ENCODE peak calls at places on chromosomes 7 and 10, in seven cellular contexts. One of them, this sample, is unnamed.

GRCh38 chr7:74457007-74457406 is 3.3 kb downstream of the GTF2IRD1 start:
- DNase-seq in retina: no peak
- DNase-seq in HEK293T: no peak
- DNase-seq in activated T-cell treated with anti-CD3 and anti-CD28 coated beads, Interleukin-2, amount 50 U/mL, for 72 hours: no peak
- DNase-seq in NCI-H524: no peak
- DNase-seq in cardiac muscle cell: no peak
- DNase-seq in upper lobe of right lung: no peak
- DNase-seq in this sample: no peak

GRCh38 chr7:87882538-87882937 is 6.2 kb downstream of the DBF4 start:
- DNase-seq in retina: no peak
- DNase-seq in HEK293T: no peak
- DNase-seq in activated T-cell treated with anti-CD3 and anti-CD28 coated beads, Interleukin-2, amount 50 U/mL, for 72 hours: no peak
- DNase-seq in NCI-H524: no peak
- DNase-seq in cardiac muscle cell: no peak
- DNase-seq in upper lobe of right lung: no peak
- DNase-seq in this sample: no peak

GRCh38 chr7:98284335-98285036 is 3.0 kb downstream of the BRI3 start:
- DNase-seq in retina: no peak
- DNase-seq in HEK293T: no peak
- DNase-seq in activated T-cell treated with anti-CD3 and anti-CD28 coated beads, Interleukin-2, amount 50 U/mL, for 72 hours: no peak
- DNase-seq in NCI-H524: no peak
- DNase-seq in cardiac muscle cell: peak
- DNase-seq in upper lobe of right lung: peak
- DNase-seq in this sample: peak

GRCh38 chr7:18873674-18874341 is 243.6 kb downstream of the TWIST1 start:
- DNase-seq in retina: no peak
- DNase-seq in HEK293T: peak
- DNase-seq in activated T-cell treated with anti-CD3 and anti-CD28 coated beads, Interleukin-2, amount 50 U/mL, for 72 hours: no peak
- DNase-seq in NCI-H524: no peak
- DNase-seq in cardiac muscle cell: peak
- DNase-seq in upper lobe of right lung: no peak
- DNase-seq in this sample: no peak

GRCh38 chr10:57468886-57469432 is 798.7 kb downstream of the IPMK start:
- DNase-seq in retina: no peak
- DNase-seq in HEK293T: no peak
- DNase-seq in activated T-cell treated with anti-CD3 and anti-CD28 coated beads, Interleukin-2, amount 50 U/mL, for 72 hours: no peak
- DNase-seq in NCI-H524: no peak
- DNase-seq in cardiac muscle cell: no peak
- DNase-seq in upper lobe of right lung: no peak
- DNase-seq in this sample: no peak

GRCh38 chr7:4030346-4030745 is 651.7 kb upstream of the FOXK1 start:
- DNase-seq in retina: no peak
- DNase-seq in HEK293T: no peak
- DNase-seq in activated T-cell treated with anti-CD3 and anti-CD28 coated beads, Interleukin-2, amount 50 U/mL, for 72 hours: no peak
- DNase-seq in NCI-H524: no peak
- DNase-seq in cardiac muscle cell: no peak
- DNase-seq in upper lobe of right lung: no peak
- DNase-seq in this sample: no peak

GRCh38 chr7:23306936-23307521 is 7.9 kb downstream of the MALSU1 start:
- DNase-seq in retina: no peak
- DNase-seq in HEK293T: no peak
- DNase-seq in activated T-cell treated with anti-CD3 and anti-CD28 coated beads, Interleukin-2, amount 50 U/mL, for 72 hours: no peak
- DNase-seq in NCI-H524: no peak
- DNase-seq in cardiac muscle cell: no peak
- DNase-seq in upper lobe of right lung: no peak
- DNase-seq in this sample: no peak

GRCh38 chr7:112421666-112422486 is 28.4 kb upstream of the IFRD1 start:
- DNase-seq in retina: no peak
- DNase-seq in HEK293T: no peak
- DNase-seq in activated T-cell treated with anti-CD3 and anti-CD28 coated beads, Interleukin-2, amount 50 U/mL, for 72 hours: peak
- DNase-seq in NCI-H524: no peak
- DNase-seq in cardiac muscle cell: peak
- DNase-seq in upper lobe of right lung: no peak
- DNase-seq in this sample: no peak

GRCh38 chr10:86200867-86201266 is 165.7 kb downstream of the GRID1 start:
- DNase-seq in retina: no peak
- DNase-seq in HEK293T: no peak
- DNase-seq in activated T-cell treated with anti-CD3 and anti-CD28 coated beads, Interleukin-2, amount 50 U/mL, for 72 hours: no peak
- DNase-seq in NCI-H524: no peak
- DNase-seq in cardiac muscle cell: no peak
- DNase-seq in upper lobe of right lung: no peak
- DNase-seq in this sample: no peak

GRCh38 chr10:79547973-79548372 is 12.2 kb downstream of the SFTPA2 start:
- DNase-seq in retina: no peak
- DNase-seq in HEK293T: no peak
- DNase-seq in activated T-cell treated with anti-CD3 and anti-CD28 coated beads, Interleukin-2, amount 50 U/mL, for 72 hours: peak
- DNase-seq in NCI-H524: no peak
- DNase-seq in cardiac muscle cell: no peak
- DNase-seq in upper lobe of right lung: no peak
- DNase-seq in this sample: no peak

GRCh38 chr7:93178213-93178612 is 30.0 kb upstream of the SAMD9L start:
- DNase-seq in retina: no peak
- DNase-seq in HEK293T: no peak
- DNase-seq in activated T-cell treated with anti-CD3 and anti-CD28 coated beads, Interleukin-2, amount 50 U/mL, for 72 hours: no peak
- DNase-seq in NCI-H524: no peak
- DNase-seq in cardiac muscle cell: peak
- DNase-seq in upper lobe of right lung: no peak
- DNase-seq in this sample: no peak

GRCh38 chr7:21784989-21785388 is 160.7 kb downstream of the CDCA7L start:
- DNase-seq in retina: no peak
- DNase-seq in HEK293T: no peak
- DNase-seq in activated T-cell treated with anti-CD3 and anti-CD28 coated beads, Interleukin-2, amount 50 U/mL, for 72 hours: no peak
- DNase-seq in NCI-H524: no peak
- DNase-seq in cardiac muscle cell: no peak
- DNase-seq in upper lobe of right lung: no peak
- DNase-seq in this sample: no peak